ENCODE peak calls at places on chromosome 6, in eight cellular contexts. T is sciatic nerve, D is hypothalamus, U is DND-41, B is kidney glomerular epithelial cell, H is HFFc6, C is GM13977, Y is brain microvascular endothelial cell. Q is an unnamed sample.

GRCh38 chr6:115891704-115892225 is 168.9 kb downstream of the FRK start:
- DNase-seq in T (no peak), B (no peak), Y (no peak), H (no peak), D (no peak), C (no peak), U (no peak), Q (no peak)

GRCh38 chr6:168158280-168158979 is 79.4 kb upstream of the FRMD1 start:
- DNase-seq in Y (no peak), C (no peak), B (no peak), D (no peak), H (no peak), U (no peak), T (no peak), Q (peak; percentile 13)

GRCh38 chr6:134722429-134722828 is 227.5 kb downstream of the ALDH8A1 start:
- DNase-seq in Y (no peak), T (no peak), B (no peak), H (no peak), C (no peak), D (no peak), U (no peak), Q (no peak)

GRCh38 chr6:364609-365540 is 26.7 kb upstream of the IRF4 start:
- DNase-seq in B (no peak), H (no peak), D (no peak), C (peak; percentile 79), T (no peak), Y (no peak), U (no peak), Q (no peak)

GRCh38 chr6:106939208-106939607 is 35.3 kb downstream of the CD24 start:
- DNase-seq in C (no peak), T (no peak), D (no peak), U (no peak), B (no peak), H (no peak), Y (no peak), Q (no peak)

GRCh38 chr6:54846243-54846856 is at the start of gene FAM83B:
- DNase-seq in Y (no peak), H (no peak), D (no peak), T (no peak), U (no peak), B (peak; percentile 22), C (no peak), Q (peak; percentile 24)

GRCh38 chr6:43584892-43585570 is 9.0 kb downstream of the POLH start:
- DNase-seq in U (peak; percentile 20), T (no peak), C (no peak), Y (no peak), H (peak; percentile 49), B (no peak), D (no peak), Q (peak; percentile 55)

GRCh38 chr6:7996538-7997225 is 67.5 kb downstream of the BLOC1S5 start:
- DNase-seq in H (peak; percentile 25), C (no peak), D (no peak), T (no peak), U (no peak), B (no peak), Y (peak; percentile 50), Q (peak; percentile 90)

GRCh38 chr6:3159805-3160781 is 2.7 kb upstream of the TUBB2A start:
- DNase-seq in C (no peak), Y (no peak), D (no peak), H (no peak), B (no peak), U (peak; percentile 9), T (no peak), Q (peak; percentile 85)

GRCh38 chr6:78308025-78308424 is 559.3 kb upstream of the IRAK1BP1 start:
- DNase-seq in B (no peak), H (no peak), U (no peak), D (no peak), Y (peak; percentile 24), C (no peak), T (no peak), Q (no peak)

Q was measured in amniotic epithelial cell.